ENCODE peak calls at places on chromosomes 13 and 19, in six cellular contexts. X, D, B, P, U and H are unnamed samples.

GRCh38 chr19:4454952-4455738 is 2.4 kb downstream of the UBXN6 start:
- DNase-seq in P (no peak), D (no peak), X (no peak), U (no peak), B (no peak), H (no peak)

GRCh38 chr19:29535432-29535831 is 9.6 kb downstream of the VSTM2B start:
- DNase-seq in X (no peak), B (peak), U (no peak), P (no peak), D (no peak), H (no peak)

GRCh38 chr13:110506859-110507566 is 54.5 kb downstream of the RAB20 start:
- DNase-seq in D (peak), B (peak), X (peak), P (no peak), U (peak), H (no peak)

GRCh38 chr13:40076765-40077362 is 421.4 kb downstream of the COG6 start:
- DNase-seq in P (no peak), D (no peak), X (no peak), U (no peak), B (no peak), H (no peak)

GRCh38 chr19:55460670-55461258 is 678 bp downstream of the ISOC2 start:
- DNase-seq in X (peak), D (peak), U (peak), P (peak), B (peak), H (no peak)

GRCh38 chr13:59472134-59472533 is 691.6 kb downstream of the DIAPH3 start:
- DNase-seq in B (no peak), U (no peak), X (no peak), P (no peak), D (no peak), H (no peak)

GRCh38 chr13:43301341-43301969 is 278.1 kb downstream of the DNAJC15 start:
- DNase-seq in U (no peak), P (no peak), X (no peak), D (no peak), B (no peak), H (no peak)

GRCh38 chr13:50580684-50581305 is 262.7 kb downstream of the DLEU7 start:
- DNase-seq in X (peak), P (no peak), D (no peak), U (peak), B (no peak), H (no peak)

GRCh38 chr13:49185264-49185663 is 34.9 kb upstream of the MLNR start:
- DNase-seq in U (no peak), X (no peak), B (no peak), P (no peak), D (no peak), H (no peak)

GRCh38 chr19:43596842-43597461 is 557 bp downstream of the ZNF576 start:
- DNase-seq in U (no peak), P (no peak), B (no peak), X (no peak), D (no peak), H (no peak)

GRCh38 chr19:17454579-17454978 is 6.1 kb upstream of the TMEM221 start:
- DNase-seq in U (peak), X (no peak), B (no peak), D (no peak), P (no peak), H (no peak)

GRCh38 chr13:29310806-29311205 is 284.7 kb downstream of the SLC7A1 start:
- DNase-seq in P (no peak), D (no peak), U (no peak), B (no peak), X (no peak), H (no peak)

GRCh38 chr19:45251452-45252354 is 632 bp downstream of the MARK4 start:
- DNase-seq in D (no peak), B (no peak), X (no peak), U (peak), P (no peak), H (no peak)

GRCh38 chr19:51359294-51359693 is 6.9 kb downstream of the ETFB start:
- DNase-seq in X (no peak), D (no peak), P (no peak), U (no peak), B (no peak), H (no peak)

GRCh38 chr19:12065100-12065538 is 588 bp downstream of the ZNF844 start:
- DNase-seq in P (no peak), X (no peak), B (peak), U (peak), D (no peak), H (no peak)

GRCh38 chr19:24003537-24003936 is 83.5 kb upstream of the ZNF254 start:
- DNase-seq in X (no peak), P (no peak), D (no peak), U (no peak), B (no peak), H (no peak)

DNA sequence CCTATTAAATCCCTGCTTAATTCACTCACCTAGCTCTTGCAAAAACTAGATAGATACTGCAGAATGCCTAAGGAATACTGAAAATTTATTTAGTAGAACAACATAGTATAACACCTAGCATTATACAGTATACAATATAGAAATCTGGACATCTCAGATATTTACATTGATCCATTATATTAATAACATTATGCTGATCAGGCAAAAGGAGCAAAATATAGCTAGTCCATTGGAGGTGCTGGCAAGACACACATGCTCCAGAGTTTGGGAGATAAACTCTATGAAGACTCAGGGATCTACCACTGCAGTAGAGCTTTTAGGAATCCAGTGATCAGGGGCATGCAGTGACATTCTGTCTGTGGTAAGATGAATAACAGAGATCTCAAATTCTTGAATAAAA is 357.6 kb downstream of the TBC1D4 start:
- DNase-seq in P (no peak), U (no peak), D (no peak), X (no peak), B (no peak), H (no peak)
- H3K27ac ChIP-seq in P (no peak), U (no peak), D (no peak), X (no peak), B (no peak), H (no peak)

DNA sequence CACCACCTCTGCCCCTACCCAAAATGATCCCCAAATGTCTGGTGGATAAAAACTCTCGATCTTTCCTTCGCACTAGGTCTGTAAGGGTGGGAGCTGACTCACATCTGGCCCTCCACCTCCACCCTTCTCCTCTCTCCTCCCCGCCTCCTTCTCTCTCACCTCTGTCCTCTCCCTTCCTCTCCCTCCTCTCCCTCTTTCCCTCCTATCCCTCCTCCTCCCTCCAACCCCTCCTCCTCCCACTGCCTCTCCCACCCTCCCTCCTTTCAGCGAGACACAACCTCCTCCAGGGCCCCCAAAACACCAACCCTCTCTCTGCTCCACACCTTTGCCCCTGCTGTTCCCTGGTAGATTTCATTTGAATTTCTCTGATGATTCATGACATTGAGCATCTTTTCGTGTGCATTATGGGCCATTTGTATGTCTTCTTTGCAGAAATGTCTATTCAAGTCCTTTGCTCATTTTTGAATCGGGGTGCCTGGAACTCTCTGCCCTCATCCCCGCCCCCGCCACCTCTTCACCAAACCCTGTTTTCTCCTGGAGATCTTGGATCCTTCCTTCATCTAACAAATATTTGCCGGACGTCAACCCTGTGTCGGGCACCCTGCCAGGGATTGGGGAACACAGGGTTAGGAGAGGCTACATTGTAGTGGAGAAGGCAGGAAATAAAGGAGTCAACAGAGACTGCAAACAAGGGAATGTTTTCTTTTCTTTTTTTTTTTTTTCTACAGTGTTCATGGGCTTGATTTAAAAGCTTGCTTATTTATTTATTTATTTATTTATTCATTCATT is 25.4 kb upstream of the SLC1A5 start:
- DNase-seq in U (no peak), D (peak), P (no peak), X (peak), B (peak), H (no peak)
- H3K27ac ChIP-seq in U (peak), D (peak), P (peak), X (no peak), B (peak), H (no peak)

DNA sequence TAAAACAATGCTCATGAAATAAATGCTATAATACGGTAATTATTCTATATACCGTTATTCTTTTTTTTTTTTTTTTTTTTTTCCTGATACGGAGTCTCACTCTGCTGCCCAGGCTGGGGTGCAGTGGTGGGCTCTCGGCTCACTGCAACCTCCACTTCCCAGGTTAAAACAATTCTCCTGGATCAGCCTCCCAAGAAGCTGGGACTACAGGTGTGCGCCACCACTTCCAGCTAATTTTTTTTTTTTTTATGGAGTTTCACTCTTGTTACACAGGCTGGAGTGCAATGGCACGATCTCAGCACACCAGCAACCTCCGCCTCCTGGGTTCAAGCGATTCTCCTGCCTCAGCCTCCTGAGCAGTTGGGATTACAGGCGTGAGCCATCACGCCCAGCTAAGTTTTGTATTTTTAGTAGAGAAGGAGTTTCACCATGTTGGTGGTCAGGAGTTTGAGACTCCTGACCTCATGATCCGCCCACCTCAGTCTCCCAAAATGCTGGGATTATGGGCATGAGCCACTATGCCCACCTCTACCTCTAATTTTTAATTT is 6.9 kb downstream of the PPP1R15A start:
- DNase-seq in B (no peak), D (no peak), X (no peak), U (no peak), P (no peak), H (no peak)
- H3K27ac ChIP-seq in B (peak), D (no peak), X (peak), U (peak), P (peak), H (no peak)

GRCh38 chr13:113124211-113125025 is 1.8 kb downstream of the F10 start:
- DNase-seq in P (no peak), X (no peak), B (peak), D (no peak), U (no peak), H (no peak)

GRCh38 chr13:113121183-113121927 is 1.2 kb upstream of the F10 start:
- DNase-seq in B (peak), D (no peak), U (no peak), X (no peak), P (no peak), H (no peak)

GRCh38 chr13:113121928-113122420 is 625 bp upstream of the F10 start:
- DNase-seq in U (no peak), P (no peak), D (no peak), B (peak), X (no peak), H (no peak)

GRCh38 chr13:113123226-113124150 is 889 bp downstream of the F10 start:
- DNase-seq in X (no peak), P (no peak), U (no peak), D (no peak), B (peak), H (no peak)

DNA sequence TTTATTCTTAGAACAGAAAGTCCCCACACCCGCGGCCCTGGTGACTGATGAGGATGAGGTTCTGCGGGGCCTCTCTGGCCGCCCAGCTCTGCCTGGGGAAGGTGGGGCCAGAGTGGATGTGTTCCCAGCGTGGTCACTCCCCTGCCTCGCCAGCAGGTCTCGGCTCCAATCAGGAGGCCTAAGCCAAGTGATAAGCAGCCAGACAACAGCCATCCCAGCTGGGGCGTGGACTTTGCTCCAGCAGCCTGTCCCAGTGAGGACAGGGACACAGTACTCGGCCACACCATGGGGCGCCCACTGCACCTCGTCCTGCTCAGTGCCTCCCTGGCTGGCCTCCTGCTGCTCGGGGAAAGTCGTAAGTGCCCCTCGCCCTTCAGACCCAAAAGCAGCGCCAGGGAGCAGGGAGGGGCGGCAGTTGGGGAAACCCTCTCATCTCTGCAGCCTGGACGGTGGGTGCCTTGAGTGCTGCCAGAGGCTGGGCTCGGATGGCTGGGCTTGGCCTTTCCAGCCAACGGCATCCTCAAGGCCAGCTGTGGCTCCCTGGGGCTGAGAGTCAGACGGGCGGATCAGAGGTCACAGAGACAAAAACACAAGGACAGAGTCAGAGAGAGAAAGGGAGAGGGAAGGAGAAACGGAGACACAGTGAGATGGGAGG is at the start of gene F10:
- DNase-seq in X (peak), B (peak), P (no peak), D (no peak), U (peak), H (no peak)
- H3K27ac ChIP-seq in X (peak), B (peak), P (peak), D (no peak), U (no peak), H (no peak)